ENCODE peak calls at places on chromosome 1, in nine cellular contexts. V is HCT116, O is esophagus squamous epithelium, N is endothelial cell, F is fibroblast of pulmonary artery, B is HFF-Myc, R is hepatocyte, C is left lung, K is AG09309. T is an unnamed sample.

GRCh38 chr1:218298398-218298797 is 13.3 kb downstream of the RRP15 start:
- DNase-seq in O (no peak), F (no peak), C (no peak), V (no peak), B (no peak), N (no peak), K (no peak), R (no peak), T (no peak)

GRCh38 chr1:7827134-7827955 is 25.5 kb downstream of the UTS2 start:
- DNase-seq in O (no peak), B (no peak), C (peak), R (no peak), V (no peak), N (peak), F (peak), K (no peak), T (no peak)

GRCh38 chr1:154715385-154715784 is 107.4 kb upstream of the ADAR start:
- DNase-seq in N (no peak), O (no peak), R (no peak), K (no peak), B (no peak), F (no peak), C (no peak), V (no peak), T (no peak)

GRCh38 chr1:242055921-242056320 is 57.0 kb upstream of the MAP1LC3C start:
- DNase-seq in N (no peak), B (no peak), K (no peak), R (no peak), C (no peak), O (no peak), V (no peak), F (no peak), T (no peak)

GRCh38 chr1:203148127-203148526 is 20.6 kb downstream of the ADORA1 start:
- DNase-seq in N (no peak), V (peak), B (no peak), O (no peak), F (no peak), R (no peak), C (no peak), K (no peak), T (no peak)

GRCh38 chr1:14970115-14970798 is 183.3 kb upstream of the TMEM51 start:
- DNase-seq in O (no peak), R (peak), V (peak), N (no peak), F (peak), C (no peak), B (peak), K (peak), T (no peak)

GRCh38 chr1:246107516-246108277 is 399.4 kb downstream of the SMYD3 start:
- DNase-seq in V (no peak), F (peak), K (no peak), R (no peak), C (no peak), N (no peak), O (no peak), B (peak), T (no peak)

GRCh38 chr1:217139513-217139912 is 416.3 kb upstream of the ESRRG start:
- DNase-seq in C (peak), O (no peak), B (no peak), N (peak), K (no peak), R (no peak), V (no peak), F (no peak), T (no peak)

GRCh38 chr1:178122283-178122682 is 28.4 kb downstream of the RASAL2 start:
- DNase-seq in O (no peak), B (no peak), R (no peak), N (no peak), C (no peak), F (no peak), V (no peak), K (no peak), T (no peak)

GRCh38 chr1:247506831-247507230 is 29.4 kb downstream of the OR2C3 start:
- DNase-seq in O (no peak), V (no peak), B (no peak), C (no peak), F (no peak), R (no peak), K (no peak), N (no peak), T (no peak)

GRCh38 chr1:92709738-92710137 is 75.2 kb downstream of the EVI5 start:
- DNase-seq in B (peak), N (no peak), R (peak), F (peak), K (peak), V (no peak), C (no peak), O (no peak), T (no peak)

GRCh38 chr1:37951041-37951782 is 4.4 kb upstream of the INPP5B start:
- DNase-seq in O (no peak), B (no peak), C (peak), R (no peak), F (no peak), N (no peak), V (no peak), K (no peak), T (no peak)

GRCh38 chr1:182080955-182081582 is 19.6 kb upstream of the ZNF648 start:
- DNase-seq in N (peak), O (no peak), K (peak), V (peak), B (no peak), F (peak), C (no peak), R (peak), T (no peak)

GRCh38 chr1:168469690-168470089 is 74.1 kb downstream of the XCL2 start:
- DNase-seq in R (peak), B (peak), O (no peak), N (no peak), K (peak), C (no peak), V (peak), F (peak), T (peak)

GRCh38 chr1:162094271-162094670 is 24.8 kb downstream of the NOS1AP start:
- DNase-seq in K (no peak), F (no peak), V (no peak), C (no peak), B (peak), R (no peak), N (no peak), O (no peak), T (no peak)

GRCh38 chr1:169115891-169116585 is 9.5 kb downstream of the ATP1B1 start:
- DNase-seq in F (peak), R (peak), K (no peak), V (no peak), B (no peak), N (no peak), O (peak), C (no peak), T (peak)

GRCh38 chr1:221881805-221882581 is 140.1 kb upstream of the DUSP10 start:
- DNase-seq in N (no peak), F (no peak), C (no peak), V (no peak), K (no peak), B (no peak), R (no peak), O (no peak), T (no peak)

GRCh38 chr1:156664046-156664948 is 12.9 kb downstream of the NES start:
- DNase-seq in R (no peak), V (no peak), O (no peak), K (no peak), B (no peak), C (peak), N (no peak), F (no peak), T (no peak)

GRCh38 chr1:51644533-51645197 is 27.8 kb downstream of the OSBPL9 start:
- DNase-seq in K (peak), C (no peak), V (peak), R (peak), F (peak), B (peak), N (no peak), O (no peak), T (no peak)

GRCh38 chr1:74689800-74690696 is 16.5 kb upstream of the ERICH3 start:
- DNase-seq in B (peak), V (peak), N (peak), K (peak), O (no peak), C (no peak), F (peak), R (peak), T (no peak)

DNA sequence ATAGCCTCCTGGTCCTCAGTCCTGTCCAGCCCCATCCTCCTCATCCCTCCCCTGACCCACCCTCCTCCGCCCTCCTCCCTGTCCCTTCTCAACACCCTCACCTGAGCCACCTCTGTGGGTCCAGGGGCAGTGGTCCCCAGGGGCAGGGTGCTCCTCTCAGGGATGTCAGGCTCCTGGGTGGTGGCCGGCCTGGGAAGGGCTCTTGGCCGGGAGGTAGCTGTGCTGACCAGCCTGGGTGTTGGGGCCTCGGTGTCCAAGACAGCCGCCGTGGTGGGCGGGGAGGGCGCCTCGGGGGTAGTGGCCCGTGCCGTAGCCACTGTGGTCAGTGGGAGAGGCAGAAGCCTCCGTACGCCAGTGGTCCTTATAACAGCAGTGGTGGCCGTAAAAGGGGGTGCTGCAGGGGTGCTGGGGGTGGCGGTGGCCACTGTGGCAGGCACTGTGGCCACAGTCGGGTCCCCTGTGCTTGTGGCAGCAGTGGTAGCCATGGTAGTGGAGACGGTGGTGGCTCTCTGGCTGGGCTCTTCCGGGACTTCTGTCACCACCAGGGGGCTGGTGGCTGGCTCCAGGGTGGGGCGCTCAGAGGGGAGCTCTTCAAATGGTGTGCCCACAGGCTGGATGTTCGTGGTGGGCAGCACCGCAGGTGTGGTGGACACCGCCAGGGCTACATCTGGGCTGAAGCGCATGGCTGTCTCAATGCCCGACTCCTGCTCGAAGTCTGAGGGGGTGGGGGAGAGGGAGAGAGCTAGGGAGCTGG is 31.9 kb downstream of the SDC3 start:
- DNase-seq in F (no peak), R (no peak), N (no peak), O (no peak), V (no peak), K (no peak), B (no peak), C (peak), T (no peak)
- TF ChIP-seq CTCF in F (no peak), R (no peak), N (peak), O (no peak), V (no peak), K (peak), B (no peak), C (no peak), T (no peak)

DNA sequence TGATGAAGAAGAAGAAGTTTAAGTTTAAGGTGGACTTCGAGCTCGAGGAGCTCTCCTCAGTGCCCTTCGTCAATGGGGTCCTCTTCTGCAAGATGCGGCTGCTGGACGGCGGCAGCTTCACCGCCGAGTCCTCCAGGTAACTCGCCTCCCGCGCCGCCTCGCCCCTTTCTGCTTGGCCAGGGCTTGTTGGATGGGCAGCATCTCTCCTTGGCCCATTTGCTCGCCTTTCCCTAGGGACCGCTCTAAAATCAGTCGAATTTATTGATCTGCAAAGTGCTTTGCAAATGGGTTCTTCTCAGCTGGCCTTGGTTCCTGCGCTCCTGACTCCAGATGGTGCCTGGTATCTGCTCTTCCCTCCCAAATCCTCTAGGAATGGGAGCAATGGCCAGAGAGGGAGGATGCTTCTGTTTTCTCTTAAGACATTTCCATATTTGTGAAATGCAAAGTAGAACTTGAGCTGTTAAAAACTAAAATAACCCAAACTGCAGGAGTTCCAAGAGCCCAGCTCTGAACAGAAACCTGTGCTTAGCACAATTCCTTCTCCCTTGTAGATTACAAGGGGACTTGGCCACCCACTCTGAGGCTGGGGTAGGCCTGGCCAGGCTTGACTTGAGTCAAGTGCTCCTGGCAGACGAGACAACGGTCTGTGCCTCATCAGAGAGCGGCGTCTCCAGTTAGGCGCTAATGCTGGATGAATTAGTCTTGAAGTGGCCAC is 687 bp downstream of the EEIG2 start:
- DNase-seq in B (no peak), F (peak), O (peak), N (peak), V (peak), C (peak), K (no peak), R (peak), T (peak)
- TF ChIP-seq CTCF in B (no peak), F (peak), O (no peak), N (no peak), V (no peak), C (no peak), K (peak), R (no peak), T (no peak)

GRCh38 chr1:212966619-212967018 is 16.3 kb downstream of the VASH2 start:
- DNase-seq in F (no peak), V (no peak), B (no peak), K (no peak), N (no peak), R (no peak), O (no peak), C (no peak), T (no peak)

GRCh38 chr1:212968385-212968863 is 18.1 kb downstream of the VASH2 start:
- DNase-seq in V (no peak), F (no peak), K (no peak), O (no peak), N (no peak), R (no peak), C (no peak), B (no peak), T (no peak)

GRCh38 chr1:212971312-212971711 is 21.0 kb downstream of the VASH2 start:
- DNase-seq in B (no peak), V (no peak), K (no peak), F (no peak), N (no peak), R (no peak), C (no peak), O (no peak), T (no peak)

GRCh38 chr1:212970085-212970484 is 19.7 kb downstream of the VASH2 start:
- DNase-seq in O (no peak), V (no peak), K (no peak), N (no peak), B (no peak), R (no peak), F (no peak), C (no peak), T (no peak)

GRCh38 chr1:212967767-212968166 is 17.4 kb downstream of the VASH2 start:
- DNase-seq in N (peak), F (peak), K (peak), V (peak), R (peak), B (no peak), O (no peak), C (no peak), T (no peak)
- TF ChIP-seq CTCF in N (peak), F (peak), K (peak), V (peak), R (peak), B (peak), O (peak), C (peak), T (peak)

GRCh38 chr1:117646956-117647355 is 41.1 kb downstream of the TENT5C start:
- DNase-seq in O (no peak), R (no peak), N (no peak), K (no peak), V (no peak), B (no peak), F (no peak), C (no peak), T (no peak)

GRCh38 chr1:117645343-117645742 is 39.5 kb downstream of the TENT5C start:
- DNase-seq in N (no peak), V (no peak), F (no peak), B (no peak), K (no peak), C (no peak), R (no peak), O (no peak), T (no peak)

GRCh38 chr1:117648015-117648414 is 42.2 kb downstream of the TENT5C start:
- DNase-seq in V (no peak), K (no peak), C (no peak), F (no peak), R (no peak), N (no peak), B (no peak), O (no peak), T (no peak)

GRCh38 chr1:117644696-117645311 is 39.0 kb downstream of the TENT5C start:
- DNase-seq in C (no peak), F (no peak), N (no peak), V (no peak), O (no peak), B (no peak), R (no peak), K (no peak), T (no peak)

DNA sequence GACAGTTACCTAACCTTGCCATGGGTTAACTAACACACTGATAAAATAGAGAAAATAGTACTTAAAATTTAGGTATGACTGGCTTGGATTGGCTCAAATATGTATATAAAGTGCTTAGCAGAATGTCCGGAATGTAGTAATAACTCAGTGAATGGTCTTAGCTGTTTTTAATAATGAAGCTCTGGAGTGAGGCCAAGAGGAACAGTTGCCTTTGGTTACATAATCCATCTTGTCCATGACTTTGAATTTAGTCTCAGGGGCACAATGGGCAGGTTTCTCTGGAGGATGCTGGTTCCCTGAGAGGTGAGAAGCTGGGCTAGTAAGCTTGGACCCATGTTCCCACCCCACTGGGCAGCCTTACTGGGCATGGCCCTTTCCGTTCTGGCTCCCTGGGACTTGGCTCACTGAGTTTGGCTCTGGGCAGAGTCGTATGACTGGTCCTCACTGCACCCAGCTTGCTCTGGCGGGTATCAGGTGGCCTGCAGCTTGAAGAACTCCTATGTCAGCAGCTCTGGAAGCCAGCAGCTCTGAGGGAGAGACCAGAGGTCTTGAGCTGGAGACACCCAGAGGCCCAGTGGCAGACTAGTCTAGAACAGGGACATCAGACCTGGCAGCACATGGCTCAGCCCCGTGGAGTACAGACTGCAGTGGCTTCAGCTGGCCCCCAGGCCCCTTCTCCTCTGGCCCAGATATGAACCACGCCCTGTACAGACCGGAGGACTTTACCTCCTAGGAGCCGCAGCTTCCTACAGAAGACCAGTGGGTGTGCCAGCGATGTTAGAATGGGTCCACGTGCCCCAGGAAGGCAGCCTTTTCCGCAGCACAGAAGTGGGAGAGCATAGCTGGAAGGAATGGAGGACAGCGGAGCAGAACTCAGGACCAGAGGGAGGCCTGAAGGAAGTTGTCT is 40.4 kb downstream of the TENT5C start:
- DNase-seq in O (no peak), V (no peak), F (peak), B (peak), N (no peak), R (no peak), K (peak), C (no peak), T (no peak)
- TF ChIP-seq CTCF in O (no peak), V (no peak), F (no peak), B (no peak), N (no peak), R (no peak), K (no peak), C (no peak), T (no peak)